ENCODE peak calls at places on chromosome 1, in six cellular contexts. K, V, Y, F, A and I are unnamed samples.

GRCh38 chr1:189775343-189775742 is 702.3 kb downstream of the BRINP3 start:
- DNase-seq in K (no peak), V (no peak), Y (peak), F (no peak), A (peak), I (peak)

GRCh38 chr1:206505702-206506375 is 1.5 kb upstream of the RASSF5 start:
- DNase-seq in K (no peak), V (no peak), Y (peak), F (no peak), A (no peak), I (peak)

GRCh38 chr1:212124891-212125582 is 89.5 kb downstream of the DTL start:
- DNase-seq in K (no peak), V (no peak), Y (no peak), F (peak), A (no peak), I (no peak)

GRCh38 chr1:18536356-18536755 is 55.6 kb downstream of the KLHDC7A start:
- DNase-seq in K (no peak), V (no peak), Y (no peak), F (no peak), A (no peak), I (no peak)

GRCh38 chr1:228149341-228150020 is at the start of gene GJC2:
- DNase-seq in K (no peak), V (no peak), Y (peak), F (no peak), A (no peak), I (no peak)

GRCh38 chr1:86695400-86695799 is 9.0 kb upstream of the SH3GLB1 start:
- DNase-seq in K (no peak), V (no peak), Y (peak), F (no peak), A (no peak), I (no peak)

GRCh38 chr1:119374208-119374877 is 5.8 kb downstream of the HAO2 start:
- DNase-seq in K (no peak), V (no peak), Y (peak), F (no peak), A (no peak), I (no peak)

GRCh38 chr1:9700340-9700739 is 48.8 kb downstream of the PIK3CD start:
- DNase-seq in K (no peak), V (no peak), Y (peak), F (no peak), A (peak), I (peak)

GRCh38 chr1:30041741-30042437 is 681.5 kb downstream of the MATN1 start:
- DNase-seq in K (no peak), V (no peak), Y (no peak), F (no peak), A (no peak), I (no peak)

GRCh38 chr1:18130356-18130755 is 22.8 kb downstream of the IGSF21 start:
- DNase-seq in K (no peak), V (no peak), Y (no peak), F (no peak), A (no peak), I (no peak)

GRCh38 chr1:68970571-68970970 is 473.7 kb upstream of the DEPDC1 start:
- DNase-seq in K (no peak), V (no peak), Y (no peak), F (no peak), A (no peak), I (no peak)

GRCh38 chr1:54806931-54807611 is 5.9 kb upstream of the TTC22 start:
- DNase-seq in K (no peak), V (no peak), Y (peak), F (peak), A (no peak), I (peak)

GRCh38 chr1:89535537-89535936 is 10.9 kb downstream of the LRRC8B start:
- DNase-seq in K (no peak), V (no peak), Y (no peak), F (no peak), A (no peak), I (no peak)